ENCODE peak calls at places on chromosomes 6 and 20, in five cellular contexts. K is astrocyte; Q is activated CD4-positive, CD25-positive, alpha-beta regulatory T cell; S is central memory CD4-positive, alpha-beta T cell; O is NCI-H2171 treated with DMSO at 0.1 percent for 48 hours. U is an unnamed sample.
A peak's percentile ranks its signal among the peaks of the same experiment; 100 is the strongest.

GRCh38 chr6:22886881-22887581 is 317.7 kb downstream of the HDGFL1 start:
- DNase-seq in K (peak; percentile 96), Q (no peak), S (no peak), O (no peak), U (peak; percentile 64)

GRCh38 chr6:101386982-101387381 is 6.5 kb upstream of the GRIK2 start:
- DNase-seq in K (no peak), Q (no peak), S (no peak), O (no peak), U (no peak)

GRCh38 chr6:34239240-34239825 is 2.7 kb downstream of the HMGA1 start:
- DNase-seq in K (no peak), Q (no peak), S (no peak), O (no peak), U (no peak)

GRCh38 chr6:29791162-29791561 is 36.5 kb upstream of the HLA-G start:
- DNase-seq in K (no peak), Q (no peak), S (no peak), O (no peak), U (no peak)

GRCh38 chr6:2598867-2599266 is 151.9 kb downstream of the MYLK4 start:
- DNase-seq in K (no peak), Q (no peak), S (no peak), O (no peak), U (no peak)

GRCh38 chr20:16246870-16247269 is 326.4 kb downstream of the KIF16B start:
- DNase-seq in K (no peak), Q (no peak), S (no peak), O (no peak), U (no peak)

GRCh38 chr6:38279423-38279822 is 360.3 kb downstream of the BTBD9 start:
- DNase-seq in K (no peak), Q (no peak), S (no peak), O (no peak), U (no peak)

GRCh38 chr20:21920231-21920630 is 214.8 kb downstream of the PAX1 start:
- DNase-seq in K (no peak), Q (no peak), S (no peak), O (no peak), U (no peak)

GRCh38 chr6:111105578-111105977 is 18.3 kb downstream of the SLC16A10 start:
- DNase-seq in K (peak; percentile 29), Q (no peak), S (no peak), O (no peak), U (no peak)

GRCh38 chr20:34709836-34710567 is 5.9 kb downstream of the TP53INP2 start:
- DNase-seq in K (peak; percentile 47), Q (peak; percentile 46), S (no peak), O (no peak), U (peak; percentile 48)

GRCh38 chr20:9884666-9885065 is 45.8 kb upstream of the PAK5 start:
- DNase-seq in K (no peak), Q (no peak), S (no peak), O (peak; percentile 12), U (no peak)

GRCh38 chr20:43761396-43762340 is 34.9 kb upstream of the GTSF1L start:
- DNase-seq in K (peak; percentile 28), Q (no peak), S (no peak), O (no peak), U (no peak)

GRCh38 chr20:64234291-64234791 is 21.2 kb upstream of the PCMTD2 start:
- DNase-seq in K (no peak), Q (no peak), S (no peak), O (no peak), U (no peak)

GRCh38 chr6:134063966-134064445 is 11.6 kb upstream of the SLC2A12 start:
- DNase-seq in K (peak; percentile 51), Q (no peak), S (peak; percentile 48), O (peak; percentile 72), U (peak; percentile 54)

GRCh38 chr6:32816746-32817204 is at the start of gene HLA-DOB:
- DNase-seq in K (no peak), Q (no peak), S (peak; percentile 19), O (no peak), U (no peak)

GRCh38 chr6:23228439-23229024 is 659.2 kb downstream of the HDGFL1 start:
- DNase-seq in K (peak; percentile 11), Q (no peak), S (no peak), O (no peak), U (no peak)

GRCh38 chr6:149317656-149318571 is at the start of gene TAB2:
- DNase-seq in K (no peak), Q (peak; percentile 67), S (peak; percentile 59), O (peak; percentile 41), U (no peak)

U was measured in NCI-H1417 treated with DMSO at 0.1 percent for 48 hours.